ENCODE peak calls at places on chromosomes 12 and 14, in four cellular contexts. One of them, this sample, is unnamed.

GRCh38 chr14:104343294-104343625 is 204.9 kb downstream of the KIF26A start:
- DNase-seq in HepG2: no peak
- DNase-seq in K562: no peak
- DNase-seq in H1: no peak
- DNase-seq in this sample: no peak

GRCh38 chr14:54420478-54421116 is 20.6 kb downstream of the CNIH1 start:
- DNase-seq in HepG2: peak; percentile 46
- DNase-seq in K562: peak; percentile 24
- DNase-seq in H1: peak; percentile 17
- DNase-seq in this sample: no peak

GRCh38 chr12:64610660-64611429 is 550 bp downstream of the RASSF3 start:
- DNase-seq in HepG2: peak; percentile 44
- DNase-seq in K562: peak; percentile 76
- DNase-seq in H1: no peak
- DNase-seq in this sample: no peak

GRCh38 chr14:57009585-57010515 is 199.6 kb upstream of the OTX2 start:
- DNase-seq in HepG2: no peak
- DNase-seq in K562: peak; percentile 75
- DNase-seq in H1: no peak
- DNase-seq in this sample: no peak

GRCh38 chr12:39122562-39123204 is 217.3 kb upstream of the CPNE8 start:
- DNase-seq in HepG2: no peak
- DNase-seq in K562: no peak
- DNase-seq in H1: peak; percentile 60
- DNase-seq in this sample: no peak

GRCh38 chr12:1305063-1305434 is 289.3 kb downstream of the FBXL14 start:
- DNase-seq in HepG2: no peak
- DNase-seq in K562: no peak
- DNase-seq in H1: no peak
- DNase-seq in this sample: no peak

GRCh38 chr12:85076688-85077430 is 40.7 kb downstream of the LRRIQ1 start:
- DNase-seq in HepG2: peak; percentile 43
- DNase-seq in K562: no peak
- DNase-seq in H1: no peak
- DNase-seq in this sample: no peak

GRCh38 chr12:62846506-62846905 is 88.4 kb downstream of the PPM1H start:
- DNase-seq in HepG2: no peak
- DNase-seq in K562: no peak
- DNase-seq in H1: no peak
- DNase-seq in this sample: no peak

GRCh38 chr12:8145754-8146415 is 10.9 kb upstream of the ZNF705A start:
- DNase-seq in HepG2: no peak
- DNase-seq in K562: no peak
- DNase-seq in H1: peak; percentile 50
- DNase-seq in this sample: no peak

GRCh38 chr14:57575482-57575881 is 81.8 kb upstream of the CCDC198 start:
- DNase-seq in HepG2: no peak
- DNase-seq in K562: no peak
- DNase-seq in H1: no peak
- DNase-seq in this sample: no peak

GRCh38 chr14:90509403-90509802 is 112.6 kb downstream of the CALM1 start:
- DNase-seq in HepG2: no peak
- DNase-seq in K562: no peak
- DNase-seq in H1: no peak
- DNase-seq in this sample: no peak

GRCh38 chr12:120468271-120468845 is 1.2 kb downstream of the SRSF9 start:
- DNase-seq in HepG2: peak; percentile 44
- DNase-seq in K562: no peak
- DNase-seq in H1: no peak
- DNase-seq in this sample: no peak

GRCh38 chr12:103314786-103315185 is 181.0 kb downstream of the C12orf42 start:
- DNase-seq in HepG2: no peak
- DNase-seq in K562: no peak
- DNase-seq in H1: no peak
- DNase-seq in this sample: no peak

GRCh38 chr12:42023733-42024494 is 120.8 kb downstream of the GXYLT1 start:
- DNase-seq in HepG2: peak; percentile 56
- DNase-seq in K562: peak; percentile 65
- DNase-seq in H1: peak; percentile 46
- DNase-seq in this sample: peak; percentile 21

GRCh38 chr12:98066251-98066650 is 449.1 kb upstream of the TMPO start:
- DNase-seq in HepG2: no peak
- DNase-seq in K562: no peak
- DNase-seq in H1: no peak
- DNase-seq in this sample: no peak

GRCh38 chr12:27198036-27198435 is 46.0 kb upstream of the STK38L start:
- DNase-seq in HepG2: no peak
- DNase-seq in K562: no peak
- DNase-seq in H1: no peak
- DNase-seq in this sample: no peak

GRCh38 chr12:105357162-105357691 is 26.7 kb downstream of the C12orf75 start:
- DNase-seq in HepG2: no peak
- DNase-seq in K562: no peak
- DNase-seq in H1: no peak
- DNase-seq in this sample: peak; percentile 45

GRCh38 chr12:100199347-100200136 is 1.1 kb upstream of the ACTR6 start:
- DNase-seq in HepG2: peak; percentile 73
- DNase-seq in K562: peak; percentile 80
- DNase-seq in H1: peak; percentile 23
- DNase-seq in this sample: no peak

DNA sequence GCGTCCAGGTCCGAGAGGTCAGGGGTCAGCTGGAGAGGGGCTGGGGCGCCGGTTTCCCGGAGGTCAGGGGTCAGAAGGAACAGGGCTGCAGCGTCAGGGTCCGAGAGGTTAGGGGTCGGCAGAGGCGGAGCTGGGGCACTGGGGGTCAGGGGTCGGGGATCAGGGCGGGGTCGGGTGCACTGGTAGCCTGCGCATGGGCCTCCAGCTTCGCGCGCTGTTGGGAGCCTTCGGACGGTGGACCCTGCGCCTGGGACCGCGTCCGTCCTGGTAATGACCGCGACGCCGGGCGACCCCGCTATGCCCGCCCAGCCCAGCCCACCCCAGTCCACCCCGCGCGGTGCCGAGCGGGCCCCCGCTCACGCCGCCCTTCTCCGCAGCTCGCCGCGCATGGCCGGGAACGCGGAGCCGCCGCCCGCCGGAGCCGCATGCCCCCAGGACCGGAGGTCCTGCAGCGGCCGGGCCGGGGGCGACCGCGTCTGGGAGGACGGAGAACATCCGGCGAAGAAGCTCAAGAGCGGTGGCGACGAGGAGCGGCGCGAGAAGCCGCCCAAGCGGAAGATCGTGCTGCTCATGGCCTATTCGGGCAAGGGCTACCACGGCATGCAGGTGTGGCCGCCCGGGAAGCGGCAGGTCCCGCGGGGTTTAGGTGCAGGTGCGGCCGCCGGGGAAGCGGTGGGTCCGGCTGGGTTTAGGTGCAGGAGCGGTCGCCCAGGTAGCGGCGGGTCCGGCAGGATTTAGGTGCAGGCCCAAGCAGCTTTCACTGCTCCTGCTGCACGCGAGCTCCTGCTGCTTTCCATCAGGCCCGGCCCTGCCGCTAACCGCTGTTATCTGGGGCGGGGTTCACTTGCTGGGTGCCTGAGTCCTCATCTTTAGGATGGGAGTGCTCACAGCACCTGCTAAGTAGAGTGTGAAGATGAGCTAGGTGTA is 717 bp downstream of the PUS1 start:
- DNase-seq in HepG2: no peak
- DNase-seq in K562: peak; percentile 81
- DNase-seq in H1: no peak
- DNase-seq in this sample: no peak
- TF ChIP-seq TAF1 in HepG2: no peak
- TF ChIP-seq TAF1 in K562: no peak
- TF ChIP-seq TAF1 in H1: no peak
- TF ChIP-seq TAF1 in this sample: no peak

DNA sequence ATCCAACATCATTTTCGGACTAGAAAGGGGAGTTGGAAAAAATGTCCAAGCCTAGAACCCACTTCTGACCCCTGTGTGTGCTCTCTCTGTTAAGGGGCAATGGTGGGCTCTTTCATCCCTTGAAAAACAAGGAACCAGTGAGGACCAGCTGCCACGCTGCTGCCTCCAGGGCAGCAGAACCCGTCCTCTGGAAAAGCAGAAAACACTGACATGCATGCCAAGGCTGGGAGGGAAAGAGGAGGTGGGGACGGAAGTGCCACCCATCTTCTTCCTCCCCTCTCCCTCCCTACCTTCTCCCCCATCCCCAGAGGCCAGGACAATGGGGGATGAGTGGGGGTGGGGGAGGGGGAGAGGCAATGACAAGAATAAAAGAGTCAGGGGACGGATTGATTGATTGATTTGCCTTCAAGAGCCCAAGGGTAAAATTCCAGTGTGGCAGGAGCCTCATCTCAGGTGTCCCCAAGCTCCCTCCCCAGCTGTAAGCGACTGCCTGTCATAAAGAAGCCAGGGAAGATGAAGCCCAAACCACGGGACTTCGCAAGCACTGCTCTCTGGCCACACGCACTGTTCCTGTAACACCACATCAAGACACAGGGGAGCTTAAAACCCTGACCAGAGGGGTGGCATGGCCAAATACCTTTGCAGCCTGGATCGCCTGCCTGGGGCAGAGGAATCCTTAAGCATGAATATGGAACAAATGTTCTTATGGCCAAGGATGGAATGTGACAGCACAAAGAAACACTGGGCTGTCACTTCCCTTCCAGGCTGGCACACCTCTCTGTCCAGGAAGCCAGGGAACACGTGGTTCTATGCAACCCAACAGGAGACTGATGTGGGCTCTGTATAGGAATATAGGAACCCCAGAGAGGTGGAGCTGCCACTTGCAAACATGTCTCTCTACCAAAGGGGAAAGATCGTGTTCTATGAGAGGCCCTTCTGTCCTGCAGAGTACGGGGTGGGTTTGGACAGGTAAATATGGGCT is 38.9 kb upstream of the BDKRB2 start:
- DNase-seq in HepG2: no peak
- DNase-seq in K562: no peak
- DNase-seq in H1: no peak
- DNase-seq in this sample: no peak
- TF ChIP-seq CEBPB in HepG2: no peak
- TF ChIP-seq CEBPB in K562: no peak
- TF ChIP-seq CEBPB in H1: no peak
- TF ChIP-seq CEBPB in this sample: no peak

GRCh38 chr12:123773375-123773774 is 11.3 kb downstream of the DNAH10 start:
- DNase-seq in HepG2: no peak
- DNase-seq in K562: no peak
- DNase-seq in H1: no peak
- DNase-seq in this sample: no peak

GRCh38 chr12:123772074-123772473 is 10.0 kb downstream of the DNAH10 start:
- DNase-seq in HepG2: no peak
- DNase-seq in K562: no peak
- DNase-seq in H1: no peak
- DNase-seq in this sample: no peak

GRCh38 chr12:123765504-123766035 is 3.5 kb downstream of the DNAH10 start:
- DNase-seq in HepG2: no peak
- DNase-seq in K562: no peak
- DNase-seq in H1: no peak
- DNase-seq in this sample: no peak

GRCh38 chr12:123767613-123768012 is 5.5 kb downstream of the DNAH10 start:
- DNase-seq in HepG2: no peak
- DNase-seq in K562: no peak
- DNase-seq in H1: no peak
- DNase-seq in this sample: peak; percentile 78

DNA sequence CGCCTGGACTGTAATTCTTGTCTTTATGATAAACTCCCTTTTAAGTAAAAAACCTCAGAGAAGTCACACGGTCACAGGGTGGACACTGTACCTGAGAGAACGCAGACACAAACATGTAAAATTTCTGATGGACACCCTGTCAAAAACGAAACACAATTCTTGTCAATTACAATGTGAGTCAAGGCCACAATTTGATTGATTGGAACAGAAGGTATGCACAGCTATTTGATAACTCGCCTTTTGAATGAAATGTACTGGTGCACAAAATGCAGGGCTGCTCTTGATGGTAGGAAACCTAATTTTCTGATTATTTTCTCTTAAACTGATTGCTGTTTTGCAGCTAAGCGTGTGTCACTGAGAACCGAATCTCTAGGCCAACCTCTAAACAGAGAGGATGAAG is 9.2 kb downstream of the DNAH10 start:
- DNase-seq in HepG2: no peak
- DNase-seq in K562: no peak
- DNase-seq in H1: no peak
- DNase-seq in this sample: no peak
- TF ChIP-seq USF2 in HepG2: no peak
- TF ChIP-seq USF2 in K562: no peak
- TF ChIP-seq USF2 in H1: no peak
- TF ChIP-seq USF2 in this sample: no peak

DNA sequence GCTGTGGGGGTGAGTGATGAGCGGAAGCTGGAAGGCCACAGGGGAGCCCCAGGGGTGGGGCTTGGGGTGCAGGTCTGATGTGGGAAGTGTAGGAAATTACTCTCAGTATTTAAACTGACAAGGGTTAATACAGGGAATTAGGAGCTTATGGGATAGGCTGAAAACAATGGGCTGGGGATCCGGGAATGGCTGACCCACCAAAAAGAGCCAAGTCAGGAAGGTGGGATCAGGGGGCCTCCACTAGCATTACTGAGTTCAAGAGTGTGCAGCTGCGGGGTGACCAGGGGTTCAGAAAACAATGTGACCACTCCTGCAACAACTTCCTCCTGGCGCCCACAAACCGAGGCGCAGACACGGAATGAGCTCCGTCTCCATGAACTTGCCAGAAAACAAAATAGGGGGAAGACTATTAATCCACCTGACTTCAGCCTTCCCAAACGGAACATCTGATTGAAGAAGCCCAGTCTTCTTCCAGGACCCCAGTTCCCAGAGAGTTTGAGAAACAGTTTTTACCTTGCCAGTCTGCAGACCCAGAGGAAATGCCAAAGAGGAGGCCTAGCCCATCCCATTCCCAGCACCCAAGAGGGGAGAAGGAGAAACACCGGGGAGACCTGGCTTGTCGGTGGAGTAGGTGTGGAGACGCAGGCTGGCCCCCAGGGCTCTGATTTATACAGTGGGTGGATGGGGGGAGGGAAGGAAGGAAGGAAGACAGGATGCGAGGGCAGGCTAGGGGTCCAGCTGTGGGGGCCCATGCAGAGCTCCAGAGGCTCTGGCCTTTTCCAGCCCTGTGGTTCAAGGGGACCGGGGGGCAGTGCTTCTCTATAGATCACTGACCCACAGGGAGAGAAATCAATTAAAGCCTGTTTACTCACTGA is 16.5 kb upstream of the YY1 start:
- DNase-seq in HepG2: no peak
- DNase-seq in K562: no peak
- DNase-seq in H1: no peak
- DNase-seq in this sample: no peak
- TF ChIP-seq TAF1 in HepG2: no peak
- TF ChIP-seq TAF1 in K562: no peak
- TF ChIP-seq TAF1 in H1: no peak
- TF ChIP-seq TAF1 in this sample: no peak

GRCh38 chr14:38339704-38340103 is 83.8 kb upstream of the CLEC14A start:
- DNase-seq in HepG2: no peak
- DNase-seq in K562: no peak
- DNase-seq in H1: no peak
- DNase-seq in this sample: no peak
- TF ChIP-seq CEBPB in HepG2: no peak
- TF ChIP-seq CEBPB in K562: no peak
- TF ChIP-seq CEBPB in H1: no peak
- TF ChIP-seq CEBPB in this sample: no peak